ENCODE peak calls at places on chromosome 20, in five cellular contexts. One of them, this sample, is unnamed.

GRCh38 chr20:51531141-51531710 is 11.3 kb downstream of the NFATC2 start:
- ATAC-seq in WTC11: no peak
- ATAC-seq in GM23338: no peak
- ATAC-seq in left lung: no peak
- ATAC-seq in natural killer cell: peak
- ATAC-seq in this sample: no peak

GRCh38 chr20:44153636-44154043 is 33.3 kb downstream of the JPH2 start:
- ATAC-seq in natural killer cell: peak
- ATAC-seq in left lung: no peak
- ATAC-seq in GM23338: no peak
- ATAC-seq in WTC11: no peak
- ATAC-seq in this sample: peak

GRCh38 chr20:10475225-10475624 is 40.1 kb downstream of the SLX4IP start:
- ATAC-seq in natural killer cell: peak
- ATAC-seq in WTC11: no peak
- ATAC-seq in GM23338: no peak
- ATAC-seq in left lung: peak
- ATAC-seq in this sample: no peak

GRCh38 chr20:35630636-35631035 is 15.0 kb downstream of the SPAG4 start:
- ATAC-seq in WTC11: no peak
- ATAC-seq in GM23338: no peak
- ATAC-seq in left lung: no peak
- ATAC-seq in natural killer cell: no peak
- ATAC-seq in this sample: no peak

GRCh38 chr20:2709205-2709981 is 16.8 kb downstream of the EBF4 start:
- ATAC-seq in left lung: no peak
- ATAC-seq in GM23338: peak
- ATAC-seq in natural killer cell: no peak
- ATAC-seq in WTC11: no peak
- ATAC-seq in this sample: no peak

GRCh38 chr20:48747840-48748416 is 79.9 kb downstream of the PREX1 start:
- ATAC-seq in GM23338: no peak
- ATAC-seq in left lung: no peak
- ATAC-seq in natural killer cell: no peak
- ATAC-seq in WTC11: no peak
- ATAC-seq in this sample: no peak

GRCh38 chr20:3734111-3734843 is 1.8 kb downstream of the HSPA12B start:
- ATAC-seq in natural killer cell: no peak
- ATAC-seq in left lung: peak
- ATAC-seq in WTC11: no peak
- ATAC-seq in GM23338: no peak
- ATAC-seq in this sample: peak

GRCh38 chr20:6583134-6583738 is 184.2 kb upstream of the BMP2 start:
- ATAC-seq in GM23338: peak
- ATAC-seq in natural killer cell: peak
- ATAC-seq in left lung: peak
- ATAC-seq in WTC11: peak
- ATAC-seq in this sample: peak

GRCh38 chr20:57429579-57430202 is 38.5 kb downstream of the RBM38 start:
- ATAC-seq in left lung: peak
- ATAC-seq in WTC11: no peak
- ATAC-seq in natural killer cell: no peak
- ATAC-seq in GM23338: no peak
- ATAC-seq in this sample: no peak

GRCh38 chr20:58133020-58133419 is 95.4 kb downstream of the ANKRD60 start:
- ATAC-seq in WTC11: no peak
- ATAC-seq in GM23338: no peak
- ATAC-seq in left lung: no peak
- ATAC-seq in natural killer cell: no peak
- ATAC-seq in this sample: no peak

GRCh38 chr20:7924692-7925091 is 15.6 kb downstream of the HAO1 start:
- ATAC-seq in natural killer cell: no peak
- ATAC-seq in left lung: peak
- ATAC-seq in GM23338: no peak
- ATAC-seq in WTC11: no peak
- ATAC-seq in this sample: peak

GRCh38 chr20:14712302-14712739 is 374.9 kb upstream of the FLRT3 start:
- ATAC-seq in left lung: peak
- ATAC-seq in natural killer cell: no peak
- ATAC-seq in GM23338: peak
- ATAC-seq in WTC11: no peak
- ATAC-seq in this sample: no peak

GRCh38 chr20:9617940-9618339 is 103.5 kb downstream of the LAMP5 start:
- ATAC-seq in WTC11: peak
- ATAC-seq in left lung: peak
- ATAC-seq in GM23338: peak
- ATAC-seq in natural killer cell: no peak
- ATAC-seq in this sample: no peak

GRCh38 chr20:52981051-52981450 is 8.9 kb downstream of the TSHZ2 start:
- ATAC-seq in natural killer cell: no peak
- ATAC-seq in GM23338: no peak
- ATAC-seq in left lung: no peak
- ATAC-seq in WTC11: no peak
- ATAC-seq in this sample: no peak

GRCh38 chr20:37943033-37943432 is 40.1 kb downstream of the VSTM2L start:
- ATAC-seq in natural killer cell: no peak
- ATAC-seq in GM23338: no peak
- ATAC-seq in left lung: peak
- ATAC-seq in WTC11: no peak
- ATAC-seq in this sample: no peak

GRCh38 chr20:38075161-38075998 is 41.8 kb downstream of the RPRD1B start:
- ATAC-seq in GM23338: no peak
- ATAC-seq in left lung: no peak
- ATAC-seq in WTC11: no peak
- ATAC-seq in natural killer cell: no peak
- ATAC-seq in this sample: no peak

GRCh38 chr20:3084986-3085360 is 449 bp upstream of the AVP start:
- ATAC-seq in GM23338: no peak
- ATAC-seq in WTC11: no peak
- ATAC-seq in left lung: no peak
- ATAC-seq in natural killer cell: no peak
- ATAC-seq in this sample: no peak

GRCh38 chr20:38369387-38369786 is 23.1 kb downstream of the LBP start:
- ATAC-seq in WTC11: peak
- ATAC-seq in GM23338: peak
- ATAC-seq in natural killer cell: no peak
- ATAC-seq in left lung: peak
- ATAC-seq in this sample: no peak

GRCh38 chr20:64077094-64077493 is 2.2 kb downstream of the RGS19 start:
- ATAC-seq in WTC11: no peak
- ATAC-seq in natural killer cell: no peak
- ATAC-seq in left lung: no peak
- ATAC-seq in GM23338: no peak
- ATAC-seq in this sample: no peak

GRCh38 chr20:60857708-60858107 is 394.4 kb upstream of the CDH4 start:
- ATAC-seq in GM23338: no peak
- ATAC-seq in natural killer cell: no peak
- ATAC-seq in WTC11: no peak
- ATAC-seq in left lung: no peak
- ATAC-seq in this sample: no peak

GRCh38 chr20:60851826-60852704 is 400.0 kb upstream of the CDH4 start:
- ATAC-seq in WTC11: peak
- ATAC-seq in left lung: peak
- ATAC-seq in natural killer cell: no peak
- ATAC-seq in GM23338: peak
- ATAC-seq in this sample: no peak
- TF ChIP-seq CTCF in WTC11: peak
- TF ChIP-seq CTCF in left lung: no peak
- TF ChIP-seq CTCF in natural killer cell: no peak
- TF ChIP-seq CTCF in GM23338: peak
- TF ChIP-seq CTCF in this sample: no peak

GRCh38 chr20:49775229-49775693 is 37.4 kb upstream of the SLC9A8 start:
- ATAC-seq in left lung: peak
- ATAC-seq in WTC11: peak
- ATAC-seq in GM23338: peak
- ATAC-seq in natural killer cell: no peak
- ATAC-seq in this sample: peak
- TF ChIP-seq CTCF in left lung: no peak
- TF ChIP-seq CTCF in WTC11: no peak
- TF ChIP-seq CTCF in GM23338: no peak
- TF ChIP-seq CTCF in natural killer cell: no peak
- TF ChIP-seq CTCF in this sample: no peak

DNA sequence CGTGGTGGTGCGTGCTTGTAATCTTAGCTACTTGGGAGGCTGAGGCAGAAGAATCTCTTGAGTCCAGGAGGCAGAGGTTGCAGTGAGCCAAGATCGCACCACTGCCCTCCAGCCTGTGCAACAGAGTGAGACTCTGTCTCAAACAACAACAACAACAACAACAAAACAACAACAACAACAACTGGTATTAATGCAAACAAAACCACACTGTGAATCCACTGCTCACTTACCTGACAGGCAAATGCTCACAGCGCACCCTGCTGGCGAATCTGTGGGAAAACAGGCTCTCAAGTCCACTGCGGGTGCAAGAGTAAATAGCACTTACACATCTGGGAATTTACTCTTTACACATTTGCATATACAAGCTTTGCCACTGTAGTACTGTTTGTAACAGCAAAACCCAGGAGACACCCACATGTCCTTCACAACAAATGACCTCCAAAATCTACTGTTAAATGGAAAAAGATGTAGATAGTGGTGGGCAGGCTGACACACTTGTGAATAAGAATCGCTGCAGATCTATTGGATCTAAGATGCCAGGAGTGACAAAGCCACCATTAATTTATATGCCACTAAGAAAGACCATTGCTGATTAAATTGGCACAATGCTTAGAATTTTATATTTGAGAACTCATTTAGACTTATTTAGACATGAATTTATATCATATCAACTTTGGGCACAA is 29.3 kb downstream of the NSFL1C start:
- ATAC-seq in left lung: peak
- ATAC-seq in WTC11: peak
- ATAC-seq in natural killer cell: peak
- ATAC-seq in GM23338: peak
- ATAC-seq in this sample: no peak
- TF ChIP-seq CTCF in left lung: peak
- TF ChIP-seq CTCF in WTC11: peak
- TF ChIP-seq CTCF in natural killer cell: peak
- TF ChIP-seq CTCF in GM23338: peak
- TF ChIP-seq CTCF in this sample: peak

GRCh38 chr20:1508576-1508975 is 17.4 kb upstream of the SIRPB2 start:
- ATAC-seq in WTC11: no peak
- ATAC-seq in left lung: no peak
- ATAC-seq in GM23338: no peak
- ATAC-seq in natural killer cell: no peak
- ATAC-seq in this sample: no peak

GRCh38 chr20:1507276-1507675 is 16.1 kb upstream of the SIRPB2 start:
- ATAC-seq in GM23338: no peak
- ATAC-seq in WTC11: no peak
- ATAC-seq in left lung: no peak
- ATAC-seq in natural killer cell: no peak
- ATAC-seq in this sample: no peak

GRCh38 chr20:1505361-1505760 is 14.1 kb upstream of the SIRPB2 start:
- ATAC-seq in natural killer cell: no peak
- ATAC-seq in WTC11: no peak
- ATAC-seq in left lung: no peak
- ATAC-seq in GM23338: no peak
- ATAC-seq in this sample: no peak

GRCh38 chr20:1505871-1506270 is 14.7 kb upstream of the SIRPB2 start:
- ATAC-seq in WTC11: no peak
- ATAC-seq in left lung: no peak
- ATAC-seq in natural killer cell: no peak
- ATAC-seq in GM23338: no peak
- ATAC-seq in this sample: no peak

DNA sequence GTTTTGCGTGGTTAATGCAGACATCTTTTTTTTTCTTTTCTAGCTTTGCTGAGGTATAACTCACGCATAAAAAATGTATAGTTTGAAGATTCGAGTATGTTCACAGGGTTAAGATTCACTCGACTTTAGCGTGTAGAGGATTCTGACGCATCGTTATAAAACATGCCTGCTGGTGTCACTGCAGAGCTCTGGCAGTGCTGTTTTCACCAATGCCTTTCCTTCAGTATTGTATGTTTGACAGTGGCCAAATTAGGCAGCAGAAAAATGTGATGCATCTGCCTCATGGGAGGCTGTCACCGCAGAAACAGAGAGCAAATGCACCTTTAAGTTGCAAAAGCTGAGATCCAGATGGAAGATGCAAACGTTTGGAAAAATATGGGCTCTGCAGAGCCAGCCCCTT is 18.0 kb upstream of the SIRPB2 start:
- ATAC-seq in left lung: no peak
- ATAC-seq in natural killer cell: no peak
- ATAC-seq in WTC11: peak
- ATAC-seq in GM23338: peak
- ATAC-seq in this sample: no peak
- TF ChIP-seq CTCF in left lung: no peak
- TF ChIP-seq CTCF in natural killer cell: peak
- TF ChIP-seq CTCF in WTC11: no peak
- TF ChIP-seq CTCF in GM23338: peak
- TF ChIP-seq CTCF in this sample: peak

DNA sequence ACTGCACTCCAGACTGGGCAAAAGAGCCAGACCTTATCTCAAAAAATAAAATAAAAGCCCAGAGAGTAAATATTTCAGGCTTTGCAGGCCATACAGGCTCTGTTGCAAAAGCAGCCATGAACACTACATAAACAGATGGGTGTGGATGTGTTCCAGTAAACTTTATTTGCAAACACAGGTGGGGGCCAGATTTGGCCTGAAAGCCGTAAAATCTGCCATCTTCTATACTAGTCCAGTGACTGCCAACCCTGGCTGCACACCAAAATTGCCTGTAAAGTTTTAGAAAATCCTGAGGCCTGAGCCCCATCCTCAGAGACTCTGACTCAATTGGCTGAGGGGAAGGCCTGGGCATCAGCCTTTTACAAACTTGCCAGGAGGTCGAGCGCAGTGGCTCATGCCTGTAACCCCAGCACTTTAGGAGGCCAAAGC is 103.6 kb downstream of the ZMYND8 start:
- ATAC-seq in GM23338: no peak
- ATAC-seq in left lung: no peak
- ATAC-seq in natural killer cell: no peak
- ATAC-seq in WTC11: no peak
- ATAC-seq in this sample: no peak
- TF ChIP-seq CTCF in GM23338: no peak
- TF ChIP-seq CTCF in left lung: no peak
- TF ChIP-seq CTCF in natural killer cell: no peak
- TF ChIP-seq CTCF in WTC11: no peak
- TF ChIP-seq CTCF in this sample: no peak

GRCh38 chr20:34579191-34579661 is 20.7 kb downstream of the MAP1LC3A start:
- ATAC-seq in natural killer cell: no peak
- ATAC-seq in WTC11: no peak
- ATAC-seq in GM23338: no peak
- ATAC-seq in left lung: peak
- ATAC-seq in this sample: peak
- TF ChIP-seq CTCF in natural killer cell: no peak
- TF ChIP-seq CTCF in WTC11: no peak
- TF ChIP-seq CTCF in GM23338: no peak
- TF ChIP-seq CTCF in left lung: no peak
- TF ChIP-seq CTCF in this sample: peak